ENCODE peak calls at places on chromosomes 12 and 14, in five cellular contexts. G is CD8-positive, alpha-beta T cell; C is left lung; K is AG09319; M is B cell. J is an unnamed sample.

GRCh38 chr12:8493084-8493483 is 20.2 kb upstream of the CLEC4D start:
- DNase-seq in G (no peak), C (no peak), K (no peak), M (peak; percentile 44), J (peak; percentile 75)

GRCh38 chr12:47730341-47730744 is 5.1 kb upstream of the ENDOU start:
- DNase-seq in G (no peak), C (no peak), K (no peak), M (no peak), J (no peak)

GRCh38 chr14:64539186-64539552 is 1.4 kb upstream of the HSPA2 start:
- DNase-seq in G (no peak), C (no peak), K (no peak), M (no peak), J (no peak)

GRCh38 chr12:12008232-12008850 is 62.4 kb upstream of the BCL2L14 start:
- DNase-seq in G (peak; percentile 48), C (no peak), K (no peak), M (no peak), J (no peak)

GRCh38 chr12:26327975-26328635 is 132.7 kb downstream of the SSPN start:
- DNase-seq in G (no peak), C (no peak), K (no peak), M (peak; percentile 74), J (no peak)

GRCh38 chr12:132407525-132407924 is 78.1 kb upstream of the GALNT9 start:
- DNase-seq in G (no peak), C (no peak), K (no peak), M (no peak), J (no peak)

GRCh38 chr14:92633274-92633616 is 115.2 kb downstream of the LGMN start:
- DNase-seq in G (no peak), C (peak; percentile 84), K (no peak), M (no peak), J (no peak)

GRCh38 chr12:24546661-24547060 is 402.2 kb downstream of the BCAT1 start:
- DNase-seq in G (no peak), C (no peak), K (no peak), M (no peak), J (no peak)

GRCh38 chr14:98826618-98827017 is 445.4 kb downstream of the BCL11B start:
- DNase-seq in G (no peak), C (no peak), K (no peak), M (no peak), J (no peak)

GRCh38 chr12:48542300-48542928 is 17.0 kb downstream of the OR8S1 start:
- DNase-seq in G (peak; percentile 57), C (peak; percentile 41), K (no peak), M (no peak), J (peak; percentile 42)

GRCh38 chr12:120677765-120678473 is 9.0 kb upstream of the MLEC start:
- DNase-seq in G (no peak), C (no peak), K (no peak), M (peak; percentile 57), J (peak; percentile 64)

GRCh38 chr12:13046914-13047472 is 2.8 kb downstream of the FAM234B start:
- DNase-seq in G (no peak), C (no peak), K (no peak), M (no peak), J (peak; percentile 20)

GRCh38 chr12:4997939-4998338 is 45.7 kb upstream of the KCNA5 start:
- DNase-seq in G (no peak), C (no peak), K (peak; percentile 49), M (no peak), J (no peak)

GRCh38 chr14:53401646-53402045 is 248.5 kb upstream of the DDHD1 start:
- DNase-seq in G (no peak), C (no peak), K (no peak), M (no peak), J (no peak)

GRCh38 chr12:65923228-65923627 is 98.9 kb downstream of the HMGA2 start:
- DNase-seq in G (no peak), C (no peak), K (no peak), M (no peak), J (peak; percentile 39)

GRCh38 chr14:34201909-34202622 is 251.2 kb upstream of the EGLN3 start:
- DNase-seq in G (no peak), C (no peak), K (no peak), M (no peak), J (no peak)

DNA sequence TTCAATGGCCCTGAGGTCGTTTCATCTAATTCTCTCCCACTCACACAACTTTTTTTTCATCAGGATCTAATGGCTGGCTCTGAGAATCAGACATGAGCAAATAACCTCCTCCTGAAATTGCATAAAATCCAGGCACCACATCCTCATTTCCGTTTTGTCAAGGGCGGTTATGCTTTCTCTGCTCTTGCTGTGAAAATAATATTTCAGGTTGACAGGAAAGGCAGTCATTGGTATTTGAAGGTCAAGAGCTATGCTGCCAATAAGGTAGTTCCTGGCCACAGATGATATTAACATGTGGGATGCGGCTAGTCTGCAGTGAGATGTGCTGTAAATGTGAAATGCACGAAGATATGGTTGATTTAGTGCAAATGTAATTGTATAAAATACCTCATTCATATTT is 870.2 kb upstream of the TMEM132C start:
- DNase-seq in G (no peak), C (no peak), K (no peak), M (no peak), J (no peak)
- TF ChIP-seq CTCF in G (no peak), C (no peak), K (no peak), M (no peak), J (no peak)

GRCh38 chr14:74654931-74655330 is 42.9 kb upstream of the LTBP2 start:
- DNase-seq in G (no peak), C (no peak), K (no peak), M (no peak), J (no peak)

GRCh38 chr14:74650927-74651686 is 39.1 kb upstream of the LTBP2 start:
- DNase-seq in G (no peak), C (no peak), K (no peak), M (no peak), J (no peak)

GRCh38 chr14:74652541-74652940 is 40.5 kb upstream of the LTBP2 start:
- DNase-seq in G (no peak), C (no peak), K (no peak), M (no peak), J (no peak)

GRCh38 chr14:74655597-74656389 is 43.8 kb upstream of the LTBP2 start:
- DNase-seq in G (no peak), C (no peak), K (no peak), M (no peak), J (no peak)

DNA sequence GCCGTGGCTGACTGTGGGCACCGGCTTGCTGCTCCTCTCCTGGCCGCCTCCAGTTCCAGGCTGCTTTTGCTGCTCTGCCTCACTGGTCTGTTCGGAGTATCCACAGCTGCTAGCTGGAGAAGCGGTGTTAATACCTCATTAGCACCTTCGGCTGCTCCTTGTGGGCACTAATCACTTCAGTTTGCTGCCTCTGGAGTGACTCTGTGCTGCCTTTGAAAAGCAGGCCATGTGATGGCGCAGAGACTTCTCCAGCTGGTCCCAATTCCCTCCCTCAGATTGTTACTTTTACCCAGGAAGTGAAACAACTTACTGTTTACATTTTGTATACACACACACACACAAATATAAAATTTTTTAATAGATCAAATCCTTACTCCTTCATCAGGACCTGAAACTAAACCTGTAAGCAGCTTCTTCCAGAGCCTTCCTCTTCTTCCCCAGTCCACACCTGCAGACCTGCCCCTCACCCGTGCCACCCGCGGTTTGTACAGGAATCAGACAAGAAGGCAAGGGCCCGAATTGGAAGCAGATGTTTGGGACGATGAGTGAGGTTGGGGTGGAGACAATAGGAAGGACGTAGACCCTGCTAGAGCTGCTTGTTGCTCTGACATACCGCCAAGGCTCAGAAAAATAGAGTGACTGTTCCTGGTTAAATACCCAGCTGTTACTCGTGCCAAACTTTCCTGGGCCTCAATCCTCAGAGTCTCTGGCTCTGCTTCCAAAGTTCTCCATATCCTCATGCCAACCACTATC is 41.5 kb upstream of the LTBP2 start:
- DNase-seq in G (no peak), C (no peak), K (peak; percentile 55), M (no peak), J (no peak)
- TF ChIP-seq CTCF in G (no peak), C (no peak), K (no peak), M (no peak), J (no peak)

GRCh38 chr14:60164717-60165546 is at the start of gene DHRS7:
- DNase-seq in G (peak; percentile 81), C (peak; percentile 100), K (peak; percentile 57), M (peak; percentile 75), J (peak; percentile 88)
- TF ChIP-seq CTCF in G (no peak), C (peak; percentile 63), K (peak; percentile 45), M (peak; percentile 11), J (peak; percentile 80)

DNA sequence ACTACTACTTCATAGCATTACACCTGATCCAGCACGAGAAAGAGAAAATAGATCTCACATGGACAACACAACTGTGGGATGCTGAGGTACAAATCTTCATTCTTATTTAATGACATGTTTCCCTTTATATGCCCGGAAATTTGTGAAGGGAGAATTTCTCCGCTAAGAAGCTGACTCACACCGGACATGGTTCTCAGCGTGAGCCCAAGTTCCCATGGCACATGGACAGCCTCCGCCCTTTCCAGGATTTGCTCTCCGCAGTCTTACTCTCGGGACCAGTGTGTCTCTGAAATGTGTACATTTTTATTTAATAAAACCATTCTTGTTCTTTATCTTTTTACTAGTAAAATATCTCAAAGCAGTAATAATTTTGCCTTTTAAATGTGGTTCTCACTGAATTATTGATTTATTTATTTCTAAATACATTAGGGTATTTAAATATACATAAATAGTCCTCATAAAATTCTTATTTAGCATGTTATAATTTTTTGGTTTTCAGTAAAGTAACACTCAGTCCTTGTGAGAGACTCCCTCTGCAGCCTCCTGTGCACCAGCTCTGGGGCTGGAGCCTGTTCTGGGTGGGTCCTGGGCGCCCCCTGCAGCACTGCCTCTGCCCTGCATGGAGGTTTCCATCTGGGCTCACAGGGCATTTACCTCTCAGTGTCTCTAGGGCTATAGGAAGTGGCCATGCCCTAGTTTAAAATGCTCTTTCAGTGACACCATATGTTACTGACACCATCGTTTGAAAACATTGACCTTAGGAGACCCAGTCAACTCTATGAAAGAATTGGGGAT is 1155.0 kb downstream of the TMEM121 start:
- DNase-seq in G (no peak), C (no peak), K (no peak), M (no peak), J (no peak)
- TF ChIP-seq CTCF in G (peak; percentile 33), C (no peak), K (no peak), M (peak; percentile 32), J (no peak)

J was measured in GM10248.